ENCODE peak calls at places on chromosomes 4 and X, in six cellular contexts. I, Z, D, S, J and A are unnamed samples.

GRCh38 chrX:53685711-53686110 is 808 bp downstream of the HUWE1 start:
- DNase-seq in J (no peak), Z (no peak), I (no peak), D (no peak), S (no peak), A (no peak)

GRCh38 chr4:8394125-8394524 is 46.4 kb downstream of the ACOX3 start:
- DNase-seq in Z (no peak), J (no peak), D (no peak), S (no peak), I (no peak), A (no peak)

GRCh38 chrX:134706138-134706537 is 47.9 kb upstream of the PLAC1 start:
- DNase-seq in Z (no peak), J (no peak), S (no peak), D (no peak), I (no peak), A (no peak)

GRCh38 chr4:20251061-20251795 is 477 bp upstream of the SLIT2 start:
- DNase-seq in S (no peak), J (no peak), Z (no peak), D (no peak), I (no peak), A (no peak)

GRCh38 chr4:171794528-171794927 is 18.7 kb upstream of the GALNTL6 start:
- DNase-seq in Z (no peak), D (no peak), I (no peak), S (no peak), J (no peak), A (no peak)

GRCh38 chr4:1373892-1374705 is 27.1 kb downstream of the UVSSA start:
- DNase-seq in Z (no peak), J (peak), S (no peak), I (no peak), D (no peak), A (no peak)

GRCh38 chr4:165478260-165478659 is 99.5 kb downstream of the CPE start:
- DNase-seq in I (no peak), Z (no peak), D (no peak), S (no peak), J (no peak), A (no peak)

GRCh38 chr4:70269674-70270073 is 27.3 kb downstream of the CSN3 start:
- DNase-seq in D (no peak), J (no peak), Z (no peak), S (no peak), I (no peak), A (peak)

GRCh38 chr4:73341454-73341853 is 62.6 kb upstream of the ALB start:
- DNase-seq in J (no peak), D (no peak), S (peak), Z (no peak), I (peak), A (peak)

GRCh38 chrX:40734956-40735317 is 405 bp downstream of the MED14 start:
- DNase-seq in S (no peak), Z (peak), J (no peak), I (no peak), D (no peak), A (no peak)

GRCh38 chr4:190014771-190015537 is 12.1 kb downstream of the FRG2 start:
- DNase-seq in I (no peak), S (no peak), J (peak), Z (no peak), D (no peak), A (no peak)

GRCh38 chr4:85617202-85617601 is 142.3 kb downstream of the ARHGAP24 start:
- DNase-seq in I (no peak), J (no peak), S (no peak), Z (no peak), D (no peak), A (no peak)